ENCODE peak calls at places on chromosomes 7 and 10, in seven cellular contexts. S is GM23338, D is psoas muscle, N is spleen, A is upper lobe of left lung, G is Peyer's patch, I is thoracic aorta. Q is an unnamed sample.

GRCh38 chr10:11087372-11087771 is 69.7 kb downstream of the CELF2 start:
- DNase-seq in N (no peak), A (no peak), D (no peak), I (no peak), G (no peak), S (no peak), Q (no peak)

GRCh38 chr7:10076661-10077300 is 896.9 kb upstream of the PHF14 start:
- DNase-seq in N (no peak), G (no peak), I (no peak), D (no peak), A (peak; percentile 53), S (peak; percentile 14), Q (no peak)

GRCh38 chr10:60142736-60143135 is 236.4 kb upstream of the CCDC6 start:
- DNase-seq in D (no peak), I (no peak), S (no peak), N (no peak), G (no peak), A (no peak), Q (no peak)

GRCh38 chr10:62735464-62736188 is 68.9 kb upstream of the ADO start:
- DNase-seq in D (no peak), A (no peak), N (no peak), G (no peak), S (no peak), I (no peak), Q (no peak)

GRCh38 chr7:81882086-81882485 is 112.2 kb upstream of the HGF start:
- DNase-seq in S (no peak), A (no peak), N (no peak), G (no peak), I (no peak), D (no peak), Q (no peak)

GRCh38 chr7:30975257-30975899 is 11.6 kb downstream of the GHRHR start:
- DNase-seq in I (no peak), S (no peak), A (no peak), D (no peak), N (no peak), G (no peak), Q (no peak)

GRCh38 chr7:45697576-45698136 is 123.5 kb downstream of the ADCY1 start:
- DNase-seq in N (no peak), G (no peak), I (no peak), A (peak; percentile 12), D (no peak), S (no peak), Q (no peak)

GRCh38 chr10:87177-88080 is 38.3 kb upstream of the TUBB8 start:
- DNase-seq in G (no peak), A (no peak), D (no peak), S (no peak), N (no peak), I (no peak), Q (no peak)

GRCh38 chr7:129553861-129554530 is 51.7 kb downstream of the SMKR1 start:
- DNase-seq in I (no peak), A (peak; percentile 25), G (peak; percentile 49), D (no peak), S (no peak), N (no peak), Q (no peak)

GRCh38 chr10:120783901-120784300 is 67.3 kb upstream of the WDR11 start:
- DNase-seq in S (no peak), D (no peak), A (no peak), I (no peak), N (no peak), G (no peak), Q (no peak)

GRCh38 chr7:41122256-41122987 is 580.5 kb downstream of the INHBA start:
- DNase-seq in N (no peak), G (no peak), S (no peak), A (no peak), D (no peak), I (no peak), Q (no peak)

GRCh38 chr10:37495415-37495814 is 362.0 kb downstream of the ZNF248 start:
- DNase-seq in A (no peak), D (no peak), G (no peak), N (no peak), I (no peak), S (no peak), Q (no peak)

GRCh38 chr10:107546986-107547385 is 382.5 kb upstream of the SORCS1 start:
- DNase-seq in D (no peak), S (no peak), G (no peak), A (no peak), N (no peak), I (no peak), Q (no peak)

GRCh38 chr7:75971309-75971960 is 23.0 kb downstream of the TMEM120A start:
- DNase-seq in S (no peak), N (no peak), I (no peak), G (no peak), A (no peak), D (no peak), Q (no peak)

GRCh38 chr10:85927952-85928677 is 438.5 kb downstream of the GRID1 start:
- DNase-seq in N (no peak), G (no peak), A (no peak), I (no peak), D (no peak), S (no peak), Q (peak; percentile 41)

GRCh38 chr10:49679480-49679893 is at the start of gene C10orf53:
- DNase-seq in N (no peak), G (no peak), S (peak; percentile 90), I (no peak), A (no peak), D (no peak), Q (peak; percentile 47)

GRCh38 chr10:61902448-61903183 is 1.1 kb downstream of the ARID5B start:
- DNase-seq in I (no peak), D (no peak), S (peak; percentile 64), G (peak; percentile 84), N (no peak), A (peak; percentile 53), Q (peak; percentile 40)

GRCh38 chr7:132394283-132395003 is 181.8 kb downstream of the PLXNA4 start:
- DNase-seq in D (no peak), A (no peak), N (no peak), S (peak; percentile 47), G (no peak), I (no peak), Q (no peak)

DNA sequence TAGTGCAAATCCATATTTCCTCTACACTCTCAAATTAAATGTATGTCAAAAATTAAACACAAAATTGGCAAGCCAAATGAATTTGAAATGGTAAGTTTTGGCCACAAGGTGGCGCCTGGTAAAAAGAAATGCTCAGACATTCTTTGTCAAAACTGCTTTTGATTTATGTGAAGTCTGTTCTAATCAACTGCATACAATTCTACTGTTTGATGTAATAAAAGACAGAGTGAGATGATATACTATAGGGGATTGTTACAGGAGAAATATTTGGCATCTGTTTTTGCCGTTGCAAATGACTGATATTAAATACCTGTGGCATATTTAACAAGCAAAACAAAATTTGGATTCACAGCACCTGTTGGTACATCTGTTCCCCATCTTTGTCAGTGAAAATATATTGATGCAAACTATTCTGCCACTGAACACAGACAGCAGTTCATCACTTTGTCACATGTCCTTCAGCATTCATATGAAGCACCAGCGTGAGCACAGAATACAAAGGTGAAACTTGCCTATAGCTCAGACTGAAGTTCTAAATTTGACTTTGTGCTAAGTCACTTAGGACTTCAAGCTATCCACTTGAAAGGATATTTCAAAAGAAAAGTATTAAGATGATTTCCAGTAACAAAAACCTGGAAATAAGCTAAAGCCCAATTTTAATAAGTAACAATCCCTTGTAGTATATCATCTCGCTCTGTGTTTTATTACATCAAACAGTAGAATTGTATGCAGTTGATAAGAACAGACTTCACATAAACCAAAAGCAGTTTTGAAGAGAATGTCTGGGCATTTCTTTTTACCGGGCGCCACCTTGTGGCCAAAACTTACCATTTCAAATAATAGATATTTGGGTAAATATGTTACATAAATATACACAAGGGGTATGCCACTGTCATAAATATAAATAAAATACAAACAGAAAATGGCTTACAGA is 10.2 kb upstream of the CH25H start:
- DNase-seq in N (no peak), A (peak; percentile 46), S (peak; percentile 77), G (peak; percentile 84), D (peak; percentile 32), I (no peak), Q (peak; percentile 70)
- H3K27ac ChIP-seq in N (no peak overlapping the region), A (peak overlapping the region; percentile 42), S (no peak overlapping the region), G (peak overlapping the region; percentile 32), D (no peak overlapping the region), I (no peak overlapping the region), Q (peak overlapping the region; percentile 93)

GRCh38 chr10:129854796-129855705 is 109.0 kb downstream of the EBF3 start:
- DNase-seq in D (no peak), I (no peak), N (no peak), S (no peak), A (no peak), G (no peak), Q (no peak)
- TF ChIP-seq CTCF in D (no peak), I (no peak), N (no peak), S (no peak), A (no peak), G (no peak), Q (no peak)

DNA sequence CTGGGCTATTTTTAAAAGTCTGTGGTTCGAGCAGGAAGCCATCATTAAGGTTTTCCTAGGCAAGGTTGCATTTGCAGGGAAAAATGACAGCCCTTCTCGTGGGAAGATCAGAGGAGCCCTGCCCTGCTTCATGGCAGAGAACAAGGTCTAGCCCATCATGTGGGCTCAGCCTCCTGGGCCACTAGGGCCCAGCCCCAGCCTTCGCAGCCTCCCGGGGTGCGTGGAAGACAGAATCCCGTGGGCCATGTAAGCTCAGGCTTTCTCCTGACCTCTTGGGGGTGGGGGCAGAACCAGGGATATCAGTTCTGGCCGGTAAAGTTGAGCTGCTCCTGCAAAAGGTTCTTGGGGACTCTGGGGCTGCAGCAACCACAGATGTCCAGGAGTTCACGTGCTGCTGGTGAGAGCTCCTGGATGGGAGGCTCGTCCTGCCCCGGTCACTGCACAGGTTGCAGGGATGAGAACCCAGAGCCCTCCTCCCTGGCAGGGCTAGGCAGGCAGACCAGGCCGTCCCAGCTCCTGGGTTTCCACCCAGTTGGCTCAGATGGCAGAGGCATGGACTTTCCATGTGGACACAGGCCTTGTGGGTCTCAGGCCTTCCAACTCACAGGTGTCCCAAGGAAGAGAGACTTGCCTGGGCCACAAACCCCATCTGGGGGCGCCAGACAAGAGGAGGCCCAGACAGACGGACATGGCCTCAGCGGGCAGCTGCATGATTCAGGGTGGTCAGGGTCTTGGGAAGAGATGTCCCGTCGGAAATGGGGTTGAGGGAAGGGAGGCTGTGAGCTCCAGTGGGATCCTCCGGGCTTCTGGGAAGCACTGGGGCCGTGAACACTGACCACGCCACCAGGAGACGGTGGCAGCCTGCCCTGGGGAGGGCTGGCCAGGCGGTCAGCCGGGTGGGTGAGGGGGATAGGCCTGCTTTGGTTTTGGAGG is 126.2 kb downstream of the NEURL1 start:
- DNase-seq in N (no peak), S (no peak), I (no peak), G (no peak), D (no peak), A (no peak), Q (no peak)
- H3K4me3 ChIP-seq in N (no peak overlapping the region), S (no peak overlapping the region), I (no peak overlapping the region), G (no peak overlapping the region), D (no peak overlapping the region), A (no peak overlapping the region), Q (no peak overlapping the region)

DNA sequence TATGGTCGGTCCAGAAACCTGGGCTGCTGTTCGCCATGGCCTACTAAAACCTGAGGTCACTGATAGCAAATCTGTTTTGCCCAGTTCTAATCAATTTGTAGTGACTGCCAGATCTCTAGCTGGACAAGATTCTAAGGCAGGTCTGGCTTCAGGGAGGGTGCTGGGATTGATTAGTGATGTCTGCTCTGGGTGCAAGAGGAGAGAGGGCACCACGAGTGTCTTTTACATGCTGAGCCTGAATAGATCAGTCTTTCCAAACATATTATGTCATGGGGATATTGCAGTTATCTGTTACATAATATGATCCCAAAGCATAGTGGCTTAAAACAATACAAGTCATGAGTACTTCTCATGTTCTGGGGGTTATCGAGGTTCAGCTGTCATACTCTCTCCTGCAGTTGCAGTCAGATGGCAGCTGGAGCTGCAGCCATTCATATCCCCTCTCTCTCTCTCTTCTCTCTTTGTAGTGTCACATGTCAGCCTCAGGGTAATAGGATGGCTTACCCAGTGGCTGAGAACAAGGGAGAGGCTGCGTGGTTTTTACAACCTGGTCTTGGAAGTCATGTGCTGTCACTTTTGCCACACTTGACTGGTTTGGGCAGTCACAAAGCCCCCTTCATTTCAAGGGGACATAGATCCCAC is 26.0 kb downstream of the SLC29A3 start:
- DNase-seq in G (no peak), A (peak; percentile 27), D (no peak), I (no peak), S (no peak), N (no peak), Q (no peak)
- H3K27ac ChIP-seq in G (no peak overlapping the region), A (no peak overlapping the region), D (no peak overlapping the region), I (no peak overlapping the region), S (peak overlapping the region; percentile 73), N (no peak overlapping the region), Q (no peak overlapping the region)